ENCODE peak calls at places on chromosomes 1 and 21, in six cellular contexts. R, G, M, A, D and P are unnamed samples.

GRCh38 chr1:22102746-22103145 is 40.2 kb downstream of the WNT4 start:
- DNase-seq in R (no peak), D (no peak), G (no peak), A (no peak), M (no peak), P (no peak)

GRCh38 chr1:17923684-17924083 is 168.6 kb downstream of the ACTL8 start:
- DNase-seq in R (no peak), G (no peak), A (no peak), D (no peak), M (no peak), P (no peak)

GRCh38 chr1:228902781-228903572 is 167.7 kb downstream of the RHOU start:
- DNase-seq in M (peak), G (peak), R (peak), A (peak), D (peak), P (no peak)

GRCh38 chr21:30194701-30195299 is 21.1 kb downstream of the CLDN8 start:
- DNase-seq in M (no peak), A (no peak), D (no peak), G (peak), R (no peak), P (no peak)

GRCh38 chr1:153968000-153968363 is 280 bp downstream of the CREB3L4 start:
- DNase-seq in G (no peak), M (no peak), R (no peak), D (peak), A (peak), P (peak)

GRCh38 chr1:32724678-32725594 is 22.4 kb upstream of the SYNC start:
- DNase-seq in G (peak), R (no peak), D (peak), M (no peak), A (peak), P (no peak)

GRCh38 chr1:156803086-156803851 is 13.4 kb downstream of the SH2D2A start:
- DNase-seq in D (no peak), R (no peak), A (no peak), M (no peak), G (no peak), P (no peak)

GRCh38 chr21:42071146-42071737 is at the start of gene UMODL1:
- DNase-seq in R (no peak), D (no peak), A (no peak), M (no peak), G (no peak), P (peak)

GRCh38 chr1:62307516-62308492 is 11.4 kb downstream of the KANK4 start:
- DNase-seq in A (no peak), R (no peak), M (no peak), G (no peak), D (no peak), P (no peak)

GRCh38 chr1:191162762-191163161 is 685.1 kb upstream of the BRINP3 start:
- DNase-seq in A (no peak), D (no peak), R (no peak), M (no peak), G (no peak), P (no peak)

GRCh38 chr1:60866251-60866650 is 216.1 kb upstream of the NFIA start:
- DNase-seq in G (no peak), D (no peak), A (no peak), R (no peak), M (no peak), P (no peak)

GRCh38 chr1:248814351-248814750 is 11.4 kb downstream of the SH3BP5L start:
- DNase-seq in R (no peak), G (no peak), D (no peak), M (no peak), A (no peak), P (no peak)

GRCh38 chr1:18385239-18385790 is 95.4 kb upstream of the KLHDC7A start:
- DNase-seq in D (peak), R (no peak), G (no peak), A (no peak), M (no peak), P (no peak)

GRCh38 chr1:31183927-31184554 is 55.6 kb downstream of the NKAIN1 start:
- DNase-seq in G (peak), M (no peak), R (no peak), A (peak), D (no peak), P (no peak)

GRCh38 chr1:39672551-39672947 is 642 bp upstream of the NT5C1A start:
- DNase-seq in R (no peak), G (no peak), D (no peak), A (no peak), M (no peak), P (no peak)

GRCh38 chr1:91846007-91846620 is 39.8 kb downstream of the TGFBR3 start:
- DNase-seq in R (no peak), A (peak), G (peak), M (peak), D (no peak), P (peak)

GRCh38 chr1:225818229-225818628 is 8.3 kb downstream of the EPHX1 start:
- DNase-seq in M (no peak), A (no peak), D (no peak), R (no peak), G (no peak), P (no peak)

GRCh38 chr1:97573560-97573959 is 347.3 kb downstream of the DPYD start:
- DNase-seq in R (no peak), A (no peak), G (no peak), D (no peak), M (no peak), P (no peak)

GRCh38 chr1:230681599-230681998 is 32.3 kb downstream of the AGT start:
- DNase-seq in G (peak), D (no peak), R (no peak), M (no peak), A (no peak), P (no peak)

GRCh38 chr1:201471772-201472171 is 2.8 kb upstream of the PHLDA3 start:
- DNase-seq in R (no peak), M (no peak), A (no peak), G (no peak), D (no peak), P (no peak)

GRCh38 chr21:37259426-37259825 is 7.7 kb downstream of the VPS26C start:
- DNase-seq in G (no peak), R (no peak), M (no peak), A (no peak), D (no peak), P (no peak)

GRCh38 chr1:203002951-203003350 is 4.2 kb upstream of the TMEM183A start:
- DNase-seq in M (no peak), G (no peak), R (no peak), A (no peak), D (no peak), P (no peak)

GRCh38 chr1:203001986-203002385 is 5.2 kb upstream of the TMEM183A start:
- DNase-seq in R (no peak), G (no peak), M (no peak), A (no peak), D (no peak), P (no peak)

GRCh38 chr1:203009185-203009584 is 2.0 kb downstream of the TMEM183A start:
- DNase-seq in D (no peak), G (no peak), A (no peak), R (no peak), M (no peak), P (no peak)

GRCh38 chr1:203011582-203011981 is 4.4 kb downstream of the TMEM183A start:
- DNase-seq in M (no peak), A (no peak), D (no peak), R (no peak), G (no peak), P (no peak)

DNA sequence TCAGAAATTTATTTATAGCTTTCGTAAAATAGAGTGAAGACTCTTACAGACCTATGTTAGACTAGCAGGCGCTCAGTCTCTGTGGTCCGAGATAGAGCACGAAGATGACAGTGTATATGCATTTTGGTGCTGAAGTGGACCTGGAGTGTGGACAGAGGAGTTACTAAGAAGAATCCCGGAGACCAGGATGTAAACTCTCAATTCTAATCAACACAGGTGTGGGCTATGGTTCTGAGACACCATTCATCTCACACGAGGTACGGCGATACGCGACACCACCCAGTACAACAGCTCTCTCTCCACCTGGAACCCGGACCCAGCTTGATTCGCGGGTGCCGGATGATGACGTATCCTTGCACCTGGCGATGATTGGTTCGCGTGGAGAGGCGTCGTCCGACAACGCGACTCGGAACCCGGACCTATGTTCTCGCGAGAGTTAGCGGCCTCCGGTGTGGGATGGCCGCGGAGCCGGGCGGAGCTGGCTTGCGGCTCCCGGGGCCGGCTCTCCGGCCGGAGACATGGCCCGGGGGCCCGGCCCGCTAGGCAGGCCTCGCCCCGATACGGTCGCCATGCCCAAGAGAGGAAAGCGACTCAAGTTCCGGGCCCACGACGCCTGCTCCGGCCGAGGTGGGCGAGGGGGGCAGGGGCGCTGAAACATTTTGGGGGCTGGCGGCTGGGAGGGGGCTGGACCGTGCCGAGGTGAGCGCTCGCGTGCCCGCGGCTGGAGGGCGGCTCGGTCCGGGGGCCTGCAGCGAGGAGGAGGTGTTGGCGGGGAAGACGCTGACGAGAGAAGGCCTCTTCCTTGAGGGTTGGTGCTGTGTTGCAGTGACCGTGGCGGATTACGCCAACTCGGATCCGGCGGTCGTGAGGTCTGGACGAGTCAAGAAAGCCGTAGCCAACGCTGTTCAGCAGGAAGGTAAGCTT is at the start of gene TMEM183A:
- DNase-seq in D (peak), G (peak), M (peak), R (peak), A (peak), P (peak)
- TF ChIP-seq EP300 in D (peak), G (no peak), M (no peak), R (peak), A (no peak), P (no peak)

GRCh38 chr1:51235611-51236547 is at the start of gene RNF11:
- DNase-seq in D (peak), A (peak), G (peak), R (peak), M (peak), P (peak)

GRCh38 chr1:51237714-51238403 is 1.8 kb downstream of the RNF11 start:
- DNase-seq in A (no peak), D (no peak), M (no peak), G (no peak), R (no peak), P (no peak)

GRCh38 chr1:51236548-51237312 is 657 bp downstream of the RNF11 start:
- DNase-seq in R (peak), M (peak), A (peak), D (peak), G (no peak), P (no peak)

GRCh38 chr1:51237313-51237700 is 1.2 kb downstream of the RNF11 start:
- DNase-seq in D (no peak), M (no peak), G (no peak), A (no peak), R (no peak), P (no peak)

DNA sequence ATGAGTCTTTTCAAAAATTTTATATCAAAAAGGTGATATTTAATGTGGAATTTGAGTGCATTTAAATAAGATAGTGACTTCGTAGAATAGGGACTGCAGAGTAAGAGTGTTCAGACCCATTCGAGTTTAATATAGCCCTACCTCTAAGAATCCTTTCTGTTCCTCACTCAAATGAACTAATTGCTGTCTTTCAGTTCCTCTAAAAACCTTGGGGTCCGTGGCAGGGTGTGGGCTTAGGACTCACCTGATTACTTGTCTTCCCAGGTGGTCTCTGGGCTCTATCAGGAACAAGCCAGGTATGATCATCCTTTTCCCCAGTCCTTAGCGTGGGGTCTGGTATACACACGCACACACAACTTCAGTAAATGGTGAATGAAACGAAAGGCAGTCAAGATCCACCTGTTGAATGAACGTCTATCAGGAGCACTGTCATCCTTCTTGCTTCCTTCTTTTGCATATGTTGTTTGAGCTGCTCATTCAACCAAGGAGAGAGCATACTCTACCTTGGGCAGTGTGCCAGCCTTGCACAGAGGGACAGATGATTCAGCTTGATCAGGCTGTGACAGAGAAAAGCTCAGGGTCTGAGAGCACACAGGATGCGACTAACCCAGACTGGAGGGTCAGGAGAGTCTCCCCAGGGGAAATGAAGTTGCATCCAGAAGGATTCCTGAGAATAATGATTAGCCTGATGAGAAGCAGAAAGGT is 1.2 kb upstream of the RNF11 start:
- DNase-seq in D (peak), A (peak), G (peak), R (peak), M (peak), P (peak)
- TF ChIP-seq POLR2A in D (no peak), A (no peak), G (no peak), R (no peak), M (no peak), P (no peak)

DNA sequence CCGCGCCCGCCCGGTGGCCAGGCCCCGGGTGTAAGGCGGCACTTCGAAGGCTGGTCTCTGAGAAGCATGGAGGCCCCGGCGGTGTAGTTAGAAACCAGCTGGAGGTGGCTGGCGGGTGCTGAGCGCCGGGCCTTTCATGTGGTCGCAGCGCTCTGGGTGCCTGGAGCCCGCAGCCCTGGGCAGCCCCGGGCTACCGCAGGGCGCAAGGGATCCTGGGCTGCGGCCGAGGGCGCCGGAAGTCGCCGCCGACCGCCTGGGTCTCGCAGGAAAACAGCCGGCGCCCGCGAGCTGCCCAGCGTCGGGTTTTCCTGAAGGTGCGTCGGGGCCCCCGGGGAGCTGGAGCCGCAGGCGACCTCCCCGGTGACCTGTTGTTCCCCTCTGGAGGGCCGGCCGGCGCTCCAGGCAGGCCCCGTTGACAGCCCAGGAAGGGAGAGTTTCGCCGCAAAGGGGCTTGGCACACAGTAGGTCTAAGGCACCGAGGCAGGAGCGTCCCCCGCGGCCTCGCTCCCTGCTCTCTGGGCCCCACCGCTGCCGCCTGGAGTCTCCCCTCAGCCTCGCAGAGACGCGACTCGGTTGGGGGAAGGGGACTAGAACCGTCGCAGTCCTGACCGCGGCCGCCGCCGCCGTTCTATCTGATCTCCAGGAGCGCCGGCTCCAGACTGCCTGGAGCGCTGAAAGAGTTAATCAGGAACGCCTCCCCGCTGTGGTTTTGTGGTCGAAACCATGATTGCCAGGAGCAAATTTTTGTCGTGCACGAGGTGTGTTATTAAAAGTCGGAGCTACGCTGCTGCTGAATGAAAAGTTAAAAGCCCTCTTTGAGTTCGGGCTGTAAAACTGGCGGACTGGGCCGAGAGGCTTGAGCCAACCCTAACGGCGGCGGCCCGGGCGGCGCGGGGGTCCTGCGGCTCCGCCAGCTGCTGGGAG is 2.8 kb downstream of the GRHL3 start:
- DNase-seq in M (peak), A (peak), G (no peak), R (no peak), D (peak), P (peak)
- TF ChIP-seq EP300 in M (no peak), A (no peak), G (no peak), R (no peak), D (no peak), P (no peak)

DNA sequence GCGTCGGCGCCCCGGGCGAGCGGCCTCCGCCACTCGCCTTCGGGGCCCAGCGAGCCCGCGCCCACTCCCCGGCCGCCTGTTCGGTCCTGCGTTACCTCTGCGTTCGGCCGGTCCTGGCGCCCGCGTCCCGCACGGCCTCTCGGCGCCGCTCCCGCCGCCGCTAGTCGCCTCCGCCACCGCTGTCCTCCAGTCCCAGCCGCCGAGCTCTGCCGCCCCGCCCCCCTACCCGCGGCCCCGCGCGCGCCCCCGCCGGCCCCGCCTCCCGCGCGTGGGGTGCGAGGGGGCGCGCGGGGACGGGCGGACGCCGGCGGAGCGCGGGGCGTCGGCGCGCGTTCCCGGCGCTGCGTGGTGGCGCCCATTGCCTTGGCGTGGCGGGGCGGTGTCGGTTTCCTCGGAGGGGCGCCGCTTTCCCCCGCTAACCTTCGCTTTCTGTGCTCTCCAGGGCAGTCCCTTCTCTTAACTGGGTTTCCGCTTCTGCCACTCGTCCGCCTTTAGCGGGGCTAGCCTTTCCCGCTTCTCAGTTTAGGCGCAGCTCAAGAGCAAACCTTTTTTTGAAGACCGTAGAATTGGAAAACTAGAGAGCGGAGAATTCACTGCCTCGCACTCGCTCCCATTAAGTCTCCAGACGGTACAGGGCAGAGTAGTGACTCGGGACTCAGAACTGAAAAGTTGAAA is at the start of gene HP1BP3:
- DNase-seq in G (peak), R (peak), D (peak), M (peak), A (peak), P (peak)
- TF ChIP-seq POLR2A in G (peak), R (peak), D (peak), M (peak), A (peak), P (peak)

GRCh38 chr1:88169939-88170338 is 514.1 kb upstream of the PKN2 start:
- DNase-seq in R (no peak), G (no peak), M (no peak), D (no peak), A (no peak), P (no peak)
- TF ChIP-seq EP300 in R (no peak), G (no peak), M (no peak), D (no peak), A (no peak), P (no peak)